ENCODE peak calls at places on chromosomes 3 and 15, in six cellular contexts. F, L, U, R, O and V are unnamed samples.
A peak's percentile ranks its signal among the peaks of the same experiment; 100 is the strongest.

GRCh38 chr3:151282921-151283320 is 4.6 kb upstream of the P2RY14 start:
- DNase-seq in L (peak; percentile 45), R (no peak), O (peak; percentile 71), F (peak; percentile 83), U (peak; percentile 77), V (peak; percentile 38)

GRCh38 chr3:33277193-33277882 is at the start of gene FBXL2:
- DNase-seq in R (peak; percentile 95), F (peak; percentile 49), U (peak; percentile 75), O (peak; percentile 83), L (peak; percentile 96), V (peak; percentile 81)

GRCh38 chr3:154113609-154114008 is 7.6 kb upstream of the ARHGEF26 start:
- DNase-seq in R (no peak), L (no peak), O (no peak), F (no peak), U (no peak), V (no peak)

GRCh38 chr15:76987896-76988860 is 6.7 kb upstream of the PSTPIP1 start:
- DNase-seq in R (no peak), L (peak; percentile 46), F (no peak), O (no peak), U (no peak), V (no peak)

GRCh38 chr3:24683090-24683489 is 188.4 kb upstream of the THRB start:
- DNase-seq in U (peak; percentile 41), R (no peak), F (peak; percentile 10), O (peak; percentile 94), L (no peak), V (no peak)

GRCh38 chr15:43518073-43518761 is 809 bp downstream of the MAP1A start:
- DNase-seq in U (peak; percentile 63), F (peak; percentile 63), O (no peak), L (peak; percentile 75), R (peak; percentile 62), V (no peak)

GRCh38 chr3:62052331-62052730 is 321.0 kb downstream of the FEZF2 start:
- DNase-seq in U (no peak), L (no peak), F (no peak), O (peak; percentile 75), R (no peak), V (no peak)

GRCh38 chr3:194384569-194385001 is 14.5 kb downstream of the GP5 start:
- DNase-seq in F (no peak), O (no peak), R (peak; percentile 34), L (no peak), U (no peak), V (no peak)

GRCh38 chr15:47184003-47184404 is 533.3 kb upstream of the SEMA6D start:
- DNase-seq in F (no peak), L (peak; percentile 70), O (peak; percentile 33), R (no peak), U (peak; percentile 61), V (peak; percentile 31)

GRCh38 chr3:32401541-32402052 is 9.9 kb downstream of the CMTM7 start:
- DNase-seq in U (peak; percentile 77), R (peak; percentile 80), O (peak; percentile 51), L (peak; percentile 92), F (peak; percentile 70), V (peak; percentile 63)

GRCh38 chr3:93973160-93974126 is at the start of gene PROS1:
- DNase-seq in O (peak; percentile 70), L (peak; percentile 95), R (peak; percentile 74), U (peak; percentile 94), F (peak; percentile 68), V (peak; percentile 56)

GRCh38 chr3:184680411-184680990 is 31.4 kb downstream of the MAGEF1 start:
- DNase-seq in F (no peak), O (no peak), R (no peak), L (no peak), U (no peak), V (no peak)

GRCh38 chr3:179269152-179269707 is 18.3 kb upstream of the KCNMB3 start:
- DNase-seq in F (no peak), U (no peak), O (no peak), R (no peak), L (no peak), V (no peak)

GRCh38 chr15:45221967-45222366 is 30.1 kb upstream of the SLC28A2 start:
- DNase-seq in R (no peak), O (no peak), F (no peak), U (no peak), L (no peak), V (no peak)

GRCh38 chr3:64514889-64515288 is 172.9 kb downstream of the ADAMTS9 start:
- DNase-seq in R (no peak), O (no peak), U (no peak), L (no peak), F (no peak), V (no peak)

GRCh38 chr3:184636774-184637316 is 75.0 kb downstream of the MAGEF1 start:
- DNase-seq in U (peak; percentile 91), L (peak; percentile 91), R (no peak), O (peak; percentile 61), F (peak; percentile 77), V (no peak)

GRCh38 chr3:123287962-123288302 is 86.2 kb downstream of the SEC22A start:
- DNase-seq in R (no peak), F (no peak), U (no peak), O (no peak), L (no peak), V (no peak)

GRCh38 chr3:181454451-181455027 is 257.2 kb upstream of the SOX2 start:
- DNase-seq in F (no peak), L (peak; percentile 18), R (no peak), O (no peak), U (no peak), V (no peak)

GRCh38 chr3:24683511-24684384 is 189.1 kb upstream of the THRB start:
- DNase-seq in F (peak; percentile 63), R (no peak), L (peak; percentile 63), U (peak; percentile 83), O (peak; percentile 73), V (peak; percentile 15)

GRCh38 chr15:100725121-100726069 is 123.0 kb downstream of the ASB7 start:
- DNase-seq in O (no peak), U (peak; percentile 81), R (peak; percentile 33), F (peak; percentile 93), L (no peak), V (no peak)

DNA sequence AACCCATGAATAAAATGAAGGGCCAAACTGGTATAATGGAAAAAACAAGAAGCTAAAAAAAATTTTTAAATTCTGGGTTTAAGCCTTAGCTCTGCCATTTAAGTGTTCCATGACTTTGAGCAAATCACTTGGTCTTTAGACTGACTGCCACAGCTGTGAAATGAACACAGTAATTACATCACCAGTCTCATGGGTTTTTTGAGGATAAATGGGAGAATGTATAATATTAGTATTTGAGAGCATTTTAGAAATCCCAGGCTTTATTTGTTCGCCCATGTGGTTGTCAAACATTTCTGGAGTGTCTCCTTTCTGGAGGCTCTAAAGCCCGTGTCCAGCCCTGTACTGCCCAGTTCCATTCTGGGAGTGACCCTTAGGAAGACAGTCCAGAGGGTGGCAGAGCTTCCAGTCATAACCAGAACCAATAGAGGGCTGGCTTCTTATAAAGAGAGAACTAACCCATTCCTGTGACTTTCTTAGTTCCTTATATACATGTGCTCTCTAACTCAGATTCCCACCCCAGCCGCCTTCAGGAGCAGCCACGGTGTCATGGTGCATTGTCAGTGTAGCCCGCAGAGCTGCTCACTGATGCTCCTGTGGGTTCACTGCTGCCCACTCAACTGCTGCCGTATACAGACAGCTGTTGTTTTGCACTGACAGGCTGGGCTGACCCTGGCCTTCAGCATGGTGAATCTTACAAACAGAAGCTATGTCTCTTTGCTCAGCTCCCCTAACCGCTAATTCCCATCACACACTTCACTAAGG is 44.7 kb downstream of the BOC start:
- DNase-seq in L (no peak), U (no peak), R (no peak), F (no peak), O (no peak), V (no peak)
- H3K36me3 ChIP-seq in L (no peaks in the 10 kb centered on the region), U (peaks cover 34% of the 10 kb centered on the region), R (no peaks in the 10 kb centered on the region), F (peaks cover 18% of the 10 kb centered on the region), O (peaks cover 49% of the 10 kb centered on the region), V (peaks cover 33% of the 10 kb centered on the region)

DNA sequence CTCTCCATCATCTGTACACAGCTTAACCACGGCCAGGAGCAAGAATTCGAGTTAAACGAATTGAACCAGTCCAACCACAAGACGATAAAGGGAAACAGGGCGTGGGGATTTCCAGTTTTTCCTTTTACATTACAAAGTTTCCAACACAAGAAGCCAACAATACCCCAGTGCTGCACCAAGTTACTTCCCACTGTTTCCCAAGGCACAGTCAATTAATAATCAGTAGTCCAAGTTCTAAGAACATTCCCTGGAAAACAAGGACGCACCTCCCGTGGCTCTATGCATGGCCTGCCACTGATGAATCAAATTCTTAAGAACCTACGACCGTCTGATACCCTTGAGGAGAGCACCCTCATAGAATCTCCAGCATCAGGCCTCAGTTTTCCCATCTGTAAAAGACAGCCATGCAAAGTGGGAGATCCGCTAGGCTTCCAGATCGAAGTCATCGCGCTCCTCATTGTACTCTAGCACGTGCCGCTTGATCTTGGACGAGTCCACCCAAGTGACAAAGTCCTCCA is 774 bp downstream of the IMP3 start:
- DNase-seq in O (peak; percentile 58), R (no peak), F (no peak), U (peak; percentile 79), L (peak; percentile 37), V (no peak)
- H3K23ac ChIP-seq in O (no peak overlapping the region), R (no peak overlapping the region), F (peak overlapping the region; percentile 96), U (peak overlapping the region; percentile 77), L (peak overlapping the region; percentile 69), V (peak overlapping the region; percentile 98)

GRCh38 chr3:45799586-45799985 is 3.2 kb upstream of the SLC6A20 start:
- DNase-seq in R (peak; percentile 27), O (no peak), L (no peak), U (no peak), F (no peak), V (no peak)

GRCh38 chr3:45795882-45796765 is at the start of gene SLC6A20:
- DNase-seq in R (peak; percentile 67), L (peak; percentile 11), U (no peak), O (peak; percentile 18), F (no peak), V (peak; percentile 41)

GRCh38 chr3:45798034-45798433 is 1.7 kb upstream of the SLC6A20 start:
- DNase-seq in L (no peak), O (no peak), R (no peak), F (no peak), U (no peak), V (no peak)

GRCh38 chr3:45795509-45795881 is 841 bp downstream of the SLC6A20 start:
- DNase-seq in L (peak; percentile 17), U (peak; percentile 37), R (peak; percentile 41), F (peak; percentile 4), O (no peak), V (no peak)

DNA sequence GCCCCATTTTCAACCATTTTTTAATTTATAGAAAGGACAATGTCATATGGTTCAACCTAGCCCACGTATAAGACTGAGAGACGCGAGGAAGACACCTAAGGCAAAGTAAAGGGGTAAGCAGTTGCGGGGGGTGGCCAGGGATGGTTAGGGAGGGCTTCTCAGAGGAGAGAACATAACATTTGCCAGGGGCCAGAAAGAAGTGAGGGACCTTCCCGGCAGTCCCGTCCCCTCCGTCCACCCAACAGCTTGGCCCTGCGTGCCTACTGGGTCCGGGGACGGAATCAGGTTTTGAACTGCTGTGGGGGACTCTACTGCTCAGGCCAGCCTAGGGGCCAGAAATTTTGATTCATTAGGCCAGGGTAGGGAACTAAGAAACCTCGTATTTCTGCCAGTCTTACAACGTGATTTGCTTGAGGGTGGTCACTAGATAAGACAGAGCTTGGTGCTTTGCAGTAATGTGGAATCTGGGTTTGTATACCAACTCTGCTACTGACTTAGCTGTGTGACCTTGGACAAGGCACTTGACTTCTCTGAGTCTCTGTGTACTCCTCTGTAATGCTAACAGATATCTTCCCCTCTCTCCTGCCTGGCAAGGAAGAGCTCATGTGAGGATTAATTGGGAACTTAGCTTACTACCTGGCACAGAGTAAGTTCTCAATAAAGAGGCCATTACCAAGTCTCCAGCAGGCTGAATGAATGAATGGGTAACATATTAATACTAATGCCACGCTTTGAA is 734 bp upstream of the SLC6A20 start:
- DNase-seq in F (no peak), O (no peak), L (no peak), R (no peak), U (no peak), V (no peak)
- H3K4me3 ChIP-seq in F (no peak overlapping the region), O (no peak overlapping the region), L (no peak overlapping the region), R (peak overlapping the region; percentile 47), U (no peak overlapping the region), V (no peak overlapping the region)

GRCh38 chr3:148588291-148588690 is 109.4 kb upstream of the AGTR1 start:
- DNase-seq in F (no peak), U (no peak), R (no peak), L (no peak), O (no peak), V (no peak)
- H3K36me3 ChIP-seq in F (no peaks in the 10 kb centered on the region), U (no peaks in the 10 kb centered on the region), R (no peaks in the 10 kb centered on the region), L (no peaks in the 10 kb centered on the region), O (no peaks in the 10 kb centered on the region), V (no peaks in the 10 kb centered on the region)